ENCODE peak calls at places on chromosomes 16 and 17, in ten cellular contexts. K is kidney, Y is AG10803, E is neural progenitor cell, H is tibial artery, A is stomach, R is heart right ventricle, D is endothelial cell of umbilical vein, X is vagina, N is ovary. J is an unnamed sample.

GRCh38 chr17:60153606-60154355 is 4.0 kb downstream of the CA4 start:
- DNase-seq in K (peak; percentile 43), Y (peak; percentile 53), E (no peak), H (peak; percentile 21), A (no peak), R (no peak), D (no peak), X (no peak), N (no peak), J (no peak)

GRCh38 chr17:78241277-78242023 is 10.0 kb downstream of the TMEM235 start:
- DNase-seq in K (peak; percentile 58), Y (peak; percentile 54), E (no peak), H (no peak), A (no peak), R (no peak), D (peak; percentile 19), X (no peak), N (no peak), J (no peak)

GRCh38 chr17:79075433-79075805 is 795 bp downstream of the ENGASE start:
- DNase-seq in K (no peak), Y (no peak), E (no peak), H (no peak), A (no peak), R (no peak), D (peak; percentile 21), X (no peak), N (no peak), J (no peak)

GRCh38 chr17:80082403-80083135 is 18.8 kb upstream of the GAA start:
- DNase-seq in K (no peak), Y (peak; percentile 71), E (peak; percentile 86), H (peak; percentile 81), A (peak; percentile 70), R (no peak), D (peak; percentile 59), X (no peak), N (peak; percentile 63), J (peak; percentile 68)

GRCh38 chr17:28497931-28498330 is 8.2 kb upstream of the FOXN1 start:
- DNase-seq in K (no peak), Y (no peak), E (no peak), H (no peak), A (peak; percentile 77), R (no peak), D (no peak), X (no peak), N (no peak), J (peak; percentile 94)

GRCh38 chr16:23803591-23804123 is 32.1 kb upstream of the PRKCB start:
- DNase-seq in K (peak; percentile 71), Y (peak; percentile 8), E (peak; percentile 81), H (no peak), A (peak; percentile 47), R (peak; percentile 27), D (peak; percentile 15), X (no peak), N (peak; percentile 15), J (peak; percentile 72)

GRCh38 chr17:81902023-81902652 is at the start of gene NPB:
- DNase-seq in K (peak; percentile 79), Y (no peak), E (peak; percentile 74), H (peak; percentile 72), A (peak; percentile 49), R (no peak), D (no peak), X (no peak), N (peak; percentile 38), J (peak; percentile 36)

GRCh38 chr17:42750730-42751356 is 6.0 kb upstream of the EZH1 start:
- DNase-seq in K (no peak), Y (no peak), E (no peak), H (no peak), A (no peak), R (no peak), D (peak; percentile 76), X (no peak), N (no peak), J (no peak)

GRCh38 chr16:75899163-75899562 is 172.9 kb upstream of the CPHXL start:
- DNase-seq in K (no peak), Y (no peak), E (no peak), H (no peak), A (no peak), R (no peak), D (no peak), X (no peak), N (no peak), J (no peak)

GRCh38 chr17:76071497-76072148 is 694 bp downstream of the SRP68 start:
- DNase-seq in K (no peak), Y (no peak), E (no peak), H (no peak), A (no peak), R (no peak), D (no peak), X (no peak), N (no peak), J (no peak)

GRCh38 chr16:76309639-76310335 is 32.6 kb downstream of the CNTNAP4 start:
- DNase-seq in K (no peak), Y (no peak), E (no peak), H (no peak), A (no peak), R (no peak), D (no peak), X (no peak), N (no peak), J (no peak)

GRCh38 chr17:5871666-5872065 is 198.5 kb upstream of the WSCD1 start:
- DNase-seq in K (no peak), Y (no peak), E (no peak), H (no peak), A (no peak), R (no peak), D (no peak), X (no peak), N (no peak), J (no peak)

GRCh38 chr17:14803781-14804180 is 461.3 kb downstream of the PMP22 start:
- DNase-seq in K (no peak), Y (peak; percentile 78), E (no peak), H (no peak), A (no peak), R (no peak), D (no peak), X (no peak), N (no peak), J (no peak)

GRCh38 chr17:14808425-14808824 is 456.7 kb downstream of the PMP22 start:
- DNase-seq in K (no peak), Y (no peak), E (no peak), H (no peak), A (no peak), R (no peak), D (no peak), X (no peak), N (no peak), J (no peak)

DNA sequence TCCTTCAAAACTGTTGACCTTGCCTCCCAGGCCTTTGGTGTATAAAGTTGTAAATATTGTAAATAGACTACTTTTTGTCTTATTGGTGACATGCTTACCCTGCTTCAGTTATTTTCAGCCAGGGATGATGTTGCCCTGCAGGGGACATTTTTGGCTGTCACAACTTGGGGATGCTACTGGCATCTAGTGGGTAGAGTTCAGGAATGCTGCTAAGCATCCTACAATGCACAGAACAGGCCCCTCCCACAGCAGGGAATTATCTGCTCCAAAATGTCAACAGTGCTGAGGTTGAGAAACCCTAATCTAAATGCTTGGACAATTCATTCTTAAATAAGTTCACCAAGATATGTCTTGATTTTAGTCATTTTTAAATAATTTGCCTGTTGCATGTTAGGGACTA is 459.8 kb downstream of the PMP22 start:
- DNase-seq in K (no peak), Y (peak; percentile 15), E (peak; percentile 78), H (no peak), A (no peak), R (no peak), D (no peak), X (no peak), N (no peak), J (no peak)
- TF ChIP-seq CTCF in K (no peak), Y (peak; percentile 1), E (peak; percentile 57), H (no peak), A (no peak), R (no peak), D (no peak), X (no peak), N (no peak), J (no peak)

GRCh38 chr16:87951550-87952538 is 610 bp downstream of the BANP start:
- DNase-seq in K (peak; percentile 87), Y (peak; percentile 17), E (no peak), H (no peak), A (no peak), R (peak; percentile 54), D (peak; percentile 35), X (no peak), N (no peak), J (peak; percentile 22)
- TF ChIP-seq CTCF in K (no peak), Y (peak; percentile 25), E (peak; percentile 41), H (no peak), A (no peak), R (peak; percentile 31), D (peak; percentile 11), X (no peak), N (no peak), J (peak; percentile 16)

DNA sequence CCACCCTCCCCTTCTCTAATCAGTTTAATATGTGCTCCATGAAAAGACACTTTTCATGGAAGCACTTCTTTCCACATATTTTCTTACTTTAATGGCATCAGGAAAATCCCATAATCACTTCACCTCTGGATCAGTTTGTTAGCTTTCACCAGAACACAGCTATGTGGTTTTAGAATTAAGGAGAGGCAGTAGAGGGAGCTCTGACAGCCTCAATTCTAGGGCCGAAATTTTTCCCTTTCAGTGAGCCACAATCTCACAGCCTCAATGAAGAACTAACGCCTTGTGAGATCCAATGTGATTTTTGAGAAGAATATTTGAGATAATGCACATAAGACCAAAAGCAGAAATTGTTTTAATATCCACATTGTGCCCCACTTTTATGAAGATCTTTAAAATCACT is 1494.0 kb upstream of the CDH8 start:
- DNase-seq in K (no peak), Y (no peak), E (peak; percentile 11), H (no peak), A (no peak), R (no peak), D (no peak), X (no peak), N (no peak), J (no peak)
- TF ChIP-seq CTCF in K (no peak), Y (no peak), E (peak; percentile 47), H (no peak), A (no peak), R (peak; percentile 43), D (no peak), X (no peak), N (no peak), J (no peak)

GRCh38 chr16:27790546-27791403 is 240.8 kb downstream of the KATNIP start:
- DNase-seq in K (peak; percentile 53), Y (no peak), E (no peak), H (no peak), A (no peak), R (no peak), D (no peak), X (no peak), N (no peak), J (no peak)

GRCh38 chr16:27795992-27796614 is 246.2 kb downstream of the KATNIP start:
- DNase-seq in K (peak; percentile 52), Y (peak; percentile 11), E (peak; percentile 85), H (no peak), A (peak; percentile 40), R (peak; percentile 42), D (peak; percentile 8), X (no peak), N (peak; percentile 45), J (peak; percentile 61)

GRCh38 chr16:27791404-27791719 is 241.4 kb downstream of the KATNIP start:
- DNase-seq in K (no peak), Y (no peak), E (no peak), H (no peak), A (no peak), R (no peak), D (no peak), X (no peak), N (no peak), J (no peak)

GRCh38 chr16:27789595-27790241 is 239.8 kb downstream of the KATNIP start:
- DNase-seq in K (no peak), Y (no peak), E (no peak), H (no peak), A (no peak), R (no peak), D (no peak), X (no peak), N (no peak), J (no peak)

GRCh38 chr16:27792486-27793275 is 242.7 kb downstream of the KATNIP start:
- DNase-seq in K (no peak), Y (peak; percentile 8), E (no peak), H (no peak), A (no peak), R (no peak), D (no peak), X (no peak), N (no peak), J (no peak)
- TF ChIP-seq CTCF in K (no peak), Y (no peak), E (no peak), H (no peak), A (no peak), R (no peak), D (no peak), X (no peak), N (no peak), J (no peak)